ENCODE peak calls at places on chromosomes 13 and 19, in nine cellular contexts. X is lower leg skin; F is hypothalamus; O is PC-3; T is fibroblast of lung; N is MCF 10A; P is memory B cell; E is activated CD4-positive, alpha-beta memory T cell treated with anti-CD3 and anti-CD28 coated beads, Interleukin-2, amount 10 ng/mL, durations not matched to agents 7 days and 5 days; B is OCI-LY7. Q is an unnamed sample.

GRCh38 chr13:104645786-104646185 is 1579.6 kb upstream of the SLC10A2 start:
- DNase-seq in O (no peak), P (no peak), T (no peak), F (no peak), N (no peak), E (no peak), X (no peak), B (no peak), Q (no peak)

GRCh38 chr19:5947435-5947834 is 30.5 kb downstream of the RANBP3 start:
- DNase-seq in O (no peak), T (peak; percentile 80), P (no peak), F (peak; percentile 75), X (peak; percentile 90), E (no peak), N (no peak), B (no peak), Q (peak; percentile 93)

GRCh38 chr19:2887391-2887914 is 13.3 kb upstream of the ZNF57 start:
- DNase-seq in T (peak; percentile 73), N (peak; percentile 70), E (no peak), F (no peak), O (peak; percentile 79), X (no peak), B (peak; percentile 82), P (peak; percentile 43), Q (peak; percentile 77)

GRCh38 chr13:25738342-25738771 is 313.5 kb downstream of the SHISA2 start:
- DNase-seq in P (no peak), O (no peak), F (no peak), T (peak; percentile 60), B (peak; percentile 5), X (no peak), N (peak; percentile 49), E (no peak), Q (peak; percentile 43)

GRCh38 chr19:6236310-6237291 is 43.2 kb downstream of the MLLT1 start:
- DNase-seq in F (no peak), P (no peak), O (peak; percentile 92), X (peak; percentile 92), B (no peak), E (no peak), N (peak; percentile 60), T (no peak), Q (no peak)

GRCh38 chr19:30374791-30375650 is 2.8 kb downstream of the ZNF536 start:
- DNase-seq in T (no peak), X (peak; percentile 79), F (peak; percentile 56), N (no peak), P (no peak), B (no peak), E (no peak), O (no peak), Q (no peak)

GRCh38 chr19:42176990-42177685 is 40.3 kb downstream of the DEDD2 start:
- DNase-seq in B (peak; percentile 81), O (peak; percentile 69), P (peak; percentile 63), E (peak; percentile 81), F (peak; percentile 79), N (peak; percentile 61), X (peak; percentile 91), T (peak; percentile 69), Q (peak; percentile 59)

GRCh38 chr13:95226476-95226875 is 74.8 kb downstream of the ABCC4 start:
- DNase-seq in N (no peak), E (no peak), P (no peak), B (no peak), F (no peak), X (no peak), O (no peak), T (no peak), Q (no peak)

GRCh38 chr19:17332677-17333581 is 1.7 kb downstream of the ANO8 start:
- DNase-seq in T (peak; percentile 52), N (peak; percentile 60), E (peak; percentile 51), O (peak; percentile 76), F (no peak), P (no peak), B (peak; percentile 96), X (no peak), Q (peak; percentile 80)

GRCh38 chr13:110416131-110416584 is 109.1 kb downstream of the COL4A2 start:
- DNase-seq in N (peak; percentile 53), E (no peak), O (no peak), F (no peak), P (no peak), B (no peak), X (peak; percentile 81), T (peak; percentile 58), Q (no peak)

GRCh38 chr19:13621413-13621812 is 115.1 kb upstream of the CACNA1A start:
- DNase-seq in N (peak; percentile 85), T (peak; percentile 89), P (no peak), F (no peak), O (peak; percentile 99), B (peak; percentile 14), X (no peak), E (peak; percentile 24), Q (no peak)

GRCh38 chr19:53977991-53978731 is 13.3 kb upstream of the CACNG6 start:
- DNase-seq in T (peak; percentile 69), X (peak; percentile 87), O (peak; percentile 44), E (peak; percentile 24), B (no peak), P (no peak), F (peak; percentile 77), N (no peak), Q (no peak)

GRCh38 chr13:40470665-40471064 is 195.8 kb downstream of the FOXO1 start:
- DNase-seq in T (no peak), O (no peak), F (no peak), N (no peak), B (no peak), E (no peak), P (no peak), X (no peak), Q (no peak)

GRCh38 chr19:47497073-47497766 is 13.2 kb upstream of the KPTN start:
- DNase-seq in P (no peak), O (no peak), X (no peak), B (no peak), N (no peak), F (no peak), T (no peak), E (no peak), Q (no peak)

GRCh38 chr19:3443840-3444694 is 36.3 kb downstream of the SMIM24 start:
- DNase-seq in O (no peak), F (peak; percentile 15), B (no peak), E (no peak), X (no peak), P (no peak), N (no peak), T (peak; percentile 68), Q (peak; percentile 34)

GRCh38 chr13:42333613-42334328 is 61.8 kb downstream of the AKAP11 start:
- DNase-seq in E (no peak), P (peak; percentile 10), X (no peak), O (peak; percentile 62), T (peak; percentile 71), B (peak; percentile 33), F (no peak), N (peak; percentile 45), Q (peak; percentile 66)

GRCh38 chr13:67023088-67023893 is 206.8 kb downstream of the PCDH9 start:
- DNase-seq in F (no peak), X (no peak), N (peak; percentile 78), P (no peak), T (peak; percentile 88), E (no peak), O (peak; percentile 21), B (peak; percentile 37), Q (no peak)

GRCh38 chr13:78265098-78265497 is 338.3 kb downstream of the POU4F1 start:
- DNase-seq in E (no peak), P (no peak), B (no peak), N (no peak), F (no peak), T (no peak), X (no peak), O (no peak), Q (no peak)

GRCh38 chr19:12802267-12803106 is 618 bp downstream of the THSD8 start:
- DNase-seq in N (peak; percentile 33), O (peak; percentile 38), B (no peak), T (no peak), E (no peak), P (no peak), F (no peak), X (no peak), Q (no peak)

GRCh38 chr13:112131740-112132113 is 64.8 kb downstream of the SOX1 start:
- DNase-seq in N (no peak), X (peak; percentile 63), F (no peak), O (no peak), P (no peak), E (no peak), T (no peak), B (no peak), Q (no peak)

GRCh38 chr19:5932593-5933262 is 18.7 kb downstream of the CAPS start:
- DNase-seq in E (no peak), T (no peak), B (no peak), N (no peak), F (no peak), X (no peak), P (no peak), O (no peak), Q (no peak)

GRCh38 chr13:86795858-86796257 is 875.3 kb upstream of the SLITRK5 start:
- DNase-seq in E (no peak), N (no peak), O (no peak), P (no peak), B (no peak), F (no peak), T (no peak), X (no peak), Q (no peak)

GRCh38 chr13:62551588-62551987 is 1135.9 kb upstream of the PCDH20 start:
- DNase-seq in F (no peak), P (no peak), O (no peak), N (no peak), B (no peak), X (no peak), E (no peak), T (no peak), Q (no peak)

GRCh38 chr19:46296722-46297431 is at the start of gene HIF3A:
- DNase-seq in T (peak; percentile 80), P (no peak), X (peak; percentile 91), O (no peak), N (no peak), F (peak; percentile 58), E (no peak), B (no peak), Q (no peak)

GRCh38 chr19:7265963-7266362 is 28.3 kb downstream of the INSR start:
- DNase-seq in N (peak; percentile 56), X (no peak), P (no peak), E (no peak), O (no peak), F (no peak), B (no peak), T (no peak), Q (no peak)

GRCh38 chr19:58545286-58546068 is 1.6 kb downstream of the TRIM28 start:
- DNase-seq in F (no peak), O (no peak), B (peak; percentile 36), T (no peak), X (no peak), E (no peak), P (no peak), N (no peak), Q (no peak)

GRCh38 chr13:63156816-63157215 is 1741.2 kb upstream of the PCDH20 start:
- DNase-seq in O (no peak), X (no peak), E (no peak), N (no peak), B (no peak), P (no peak), T (no peak), F (no peak), Q (no peak)

GRCh38 chr19:13036366-13036976 is 41.2 kb downstream of the NFIX start:
- DNase-seq in E (no peak), B (no peak), P (no peak), F (no peak), N (peak; percentile 64), X (no peak), O (peak; percentile 93), T (no peak), Q (no peak)

GRCh38 chr13:29453657-29454056 is 141.8 kb downstream of the SLC7A1 start:
- DNase-seq in E (no peak), B (no peak), X (no peak), N (no peak), T (no peak), O (no peak), P (no peak), F (no peak), Q (no peak)

GRCh38 chr19:12720296-12720695 is 3.4 kb downstream of the TNPO2 start:
- DNase-seq in O (no peak), B (no peak), E (no peak), F (no peak), T (no peak), N (no peak), X (no peak), P (no peak), Q (no peak)